ENCODE peak calls at places on chromosomes 12 and 14, in eight cellular contexts. One of them, this sample, is unnamed.

GRCh38 chr12:32820376-32820931 is 64.8 kb upstream of the YARS2 start:
- DNase-seq in esophagus squamous epithelium: no peak
- DNase-seq in sigmoid colon: no peak
- DNase-seq in Peyer's patch: no peak
- DNase-seq in cardiac muscle cell: no peak
- DNase-seq in fibroblast of pulmonary artery: no peak
- DNase-seq in HCT116: no peak
- DNase-seq in cardiac fibroblast: no peak
- DNase-seq in this sample: no peak

GRCh38 chr12:112025808-112026375 is 12.7 kb downstream of the ERP29 start:
- DNase-seq in esophagus squamous epithelium: no peak
- DNase-seq in sigmoid colon: no peak
- DNase-seq in Peyer's patch: no peak
- DNase-seq in cardiac muscle cell: no peak
- DNase-seq in fibroblast of pulmonary artery: peak; percentile 18
- DNase-seq in HCT116: no peak
- DNase-seq in cardiac fibroblast: peak; percentile 7
- DNase-seq in this sample: no peak

GRCh38 chr14:67529947-67530935 is 2.8 kb upstream of the PLEKHH1 start:
- DNase-seq in esophagus squamous epithelium: no peak
- DNase-seq in sigmoid colon: no peak
- DNase-seq in Peyer's patch: no peak
- DNase-seq in cardiac muscle cell: no peak
- DNase-seq in fibroblast of pulmonary artery: no peak
- DNase-seq in HCT116: no peak
- DNase-seq in cardiac fibroblast: no peak
- DNase-seq in this sample: no peak

GRCh38 chr14:53978194-53978593 is 21.6 kb upstream of the BMP4 start:
- DNase-seq in esophagus squamous epithelium: no peak
- DNase-seq in sigmoid colon: no peak
- DNase-seq in Peyer's patch: no peak
- DNase-seq in cardiac muscle cell: no peak
- DNase-seq in fibroblast of pulmonary artery: no peak
- DNase-seq in HCT116: no peak
- DNase-seq in cardiac fibroblast: no peak
- DNase-seq in this sample: no peak

GRCh38 chr12:115522010-115522409 is 755.5 kb downstream of the MED13L start:
- DNase-seq in esophagus squamous epithelium: no peak
- DNase-seq in sigmoid colon: no peak
- DNase-seq in Peyer's patch: no peak
- DNase-seq in cardiac muscle cell: no peak
- DNase-seq in fibroblast of pulmonary artery: no peak
- DNase-seq in HCT116: no peak
- DNase-seq in cardiac fibroblast: no peak
- DNase-seq in this sample: no peak

GRCh38 chr14:88026890-88027289 is 22.0 kb downstream of the GPR65 start:
- DNase-seq in esophagus squamous epithelium: no peak
- DNase-seq in sigmoid colon: no peak
- DNase-seq in Peyer's patch: no peak
- DNase-seq in cardiac muscle cell: no peak
- DNase-seq in fibroblast of pulmonary artery: no peak
- DNase-seq in HCT116: no peak
- DNase-seq in cardiac fibroblast: no peak
- DNase-seq in this sample: no peak

GRCh38 chr14:104923596-104924420 is 871 bp upstream of the PLD4 start:
- DNase-seq in esophagus squamous epithelium: no peak
- DNase-seq in sigmoid colon: no peak
- DNase-seq in Peyer's patch: no peak
- DNase-seq in cardiac muscle cell: no peak
- DNase-seq in fibroblast of pulmonary artery: no peak
- DNase-seq in HCT116: no peak
- DNase-seq in cardiac fibroblast: no peak
- DNase-seq in this sample: no peak

GRCh38 chr12:5588231-5588995 is 156.5 kb downstream of the NTF3 start:
- DNase-seq in esophagus squamous epithelium: no peak
- DNase-seq in sigmoid colon: no peak
- DNase-seq in Peyer's patch: no peak
- DNase-seq in cardiac muscle cell: no peak
- DNase-seq in fibroblast of pulmonary artery: peak; percentile 17
- DNase-seq in HCT116: no peak
- DNase-seq in cardiac fibroblast: no peak
- DNase-seq in this sample: no peak

GRCh38 chr14:58455593-58456265 is 28.2 kb downstream of the KIAA0586 start:
- DNase-seq in esophagus squamous epithelium: no peak
- DNase-seq in sigmoid colon: no peak
- DNase-seq in Peyer's patch: no peak
- DNase-seq in cardiac muscle cell: no peak
- DNase-seq in fibroblast of pulmonary artery: no peak
- DNase-seq in HCT116: no peak
- DNase-seq in cardiac fibroblast: peak; percentile 18
- DNase-seq in this sample: no peak

GRCh38 chr12:96862326-96862725 is 44.7 kb upstream of the NEDD1 start:
- DNase-seq in esophagus squamous epithelium: no peak
- DNase-seq in sigmoid colon: no peak
- DNase-seq in Peyer's patch: no peak
- DNase-seq in cardiac muscle cell: no peak
- DNase-seq in fibroblast of pulmonary artery: no peak
- DNase-seq in HCT116: no peak
- DNase-seq in cardiac fibroblast: no peak
- DNase-seq in this sample: no peak

GRCh38 chr12:105040476-105040875 is 43.8 kb downstream of the ALDH1L2 start:
- DNase-seq in esophagus squamous epithelium: no peak
- DNase-seq in sigmoid colon: no peak
- DNase-seq in Peyer's patch: no peak
- DNase-seq in cardiac muscle cell: no peak
- DNase-seq in fibroblast of pulmonary artery: no peak
- DNase-seq in HCT116: no peak
- DNase-seq in cardiac fibroblast: no peak
- DNase-seq in this sample: no peak

GRCh38 chr14:71061458-71061857 is 154.2 kb downstream of the PCNX1 start:
- DNase-seq in esophagus squamous epithelium: no peak
- DNase-seq in sigmoid colon: no peak
- DNase-seq in Peyer's patch: no peak
- DNase-seq in cardiac muscle cell: no peak
- DNase-seq in fibroblast of pulmonary artery: peak; percentile 33
- DNase-seq in HCT116: no peak
- DNase-seq in cardiac fibroblast: peak; percentile 59
- DNase-seq in this sample: no peak

GRCh38 chr14:104445086-104445485 is 134.5 kb upstream of the C14orf180 start:
- DNase-seq in esophagus squamous epithelium: no peak
- DNase-seq in sigmoid colon: no peak
- DNase-seq in Peyer's patch: no peak
- DNase-seq in cardiac muscle cell: no peak
- DNase-seq in fibroblast of pulmonary artery: no peak
- DNase-seq in HCT116: no peak
- DNase-seq in cardiac fibroblast: no peak
- DNase-seq in this sample: no peak

GRCh38 chr14:100160534-100160916 is 1.1 kb upstream of the DEGS2 start:
- DNase-seq in esophagus squamous epithelium: no peak
- DNase-seq in sigmoid colon: no peak
- DNase-seq in Peyer's patch: no peak
- DNase-seq in cardiac muscle cell: no peak
- DNase-seq in fibroblast of pulmonary artery: no peak
- DNase-seq in HCT116: no peak
- DNase-seq in cardiac fibroblast: no peak
- DNase-seq in this sample: no peak

GRCh38 chr14:100165825-100166520 is 6.5 kb upstream of the DEGS2 start:
- DNase-seq in esophagus squamous epithelium: no peak
- DNase-seq in sigmoid colon: no peak
- DNase-seq in Peyer's patch: peak; percentile 43
- DNase-seq in cardiac muscle cell: no peak
- DNase-seq in fibroblast of pulmonary artery: no peak
- DNase-seq in HCT116: no peak
- DNase-seq in cardiac fibroblast: no peak
- DNase-seq in this sample: no peak

GRCh38 chr14:100168515-100168914 is 9.1 kb upstream of the DEGS2 start:
- DNase-seq in esophagus squamous epithelium: no peak
- DNase-seq in sigmoid colon: no peak
- DNase-seq in Peyer's patch: no peak
- DNase-seq in cardiac muscle cell: no peak
- DNase-seq in fibroblast of pulmonary artery: no peak
- DNase-seq in HCT116: no peak
- DNase-seq in cardiac fibroblast: no peak
- DNase-seq in this sample: no peak

GRCh38 chr14:100164808-100165207 is 5.4 kb upstream of the DEGS2 start:
- DNase-seq in esophagus squamous epithelium: no peak
- DNase-seq in sigmoid colon: no peak
- DNase-seq in Peyer's patch: no peak
- DNase-seq in cardiac muscle cell: no peak
- DNase-seq in fibroblast of pulmonary artery: no peak
- DNase-seq in HCT116: no peak
- DNase-seq in cardiac fibroblast: no peak
- DNase-seq in this sample: no peak

DNA sequence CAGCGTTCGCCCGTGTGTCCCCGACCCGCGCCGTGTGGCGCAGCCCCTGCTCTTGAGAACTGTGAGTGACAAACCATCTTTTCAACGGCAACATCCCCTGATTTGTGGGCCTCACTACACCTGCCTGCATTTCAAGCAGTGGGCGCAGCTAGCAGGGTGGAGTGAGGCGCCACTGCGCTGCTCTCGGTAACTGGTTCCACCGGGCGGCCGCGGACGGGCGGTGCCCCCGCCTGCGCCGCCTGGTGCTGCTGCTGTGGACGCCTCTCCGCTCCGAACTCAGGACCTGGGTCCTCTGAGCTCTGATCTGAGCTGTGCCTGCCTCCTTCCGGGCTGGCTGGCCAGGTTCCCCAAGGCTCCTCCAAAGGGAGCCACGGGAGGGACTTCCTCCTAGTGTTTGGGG is 5.9 kb upstream of the DEGS2 start:
- DNase-seq in esophagus squamous epithelium: no peak
- DNase-seq in sigmoid colon: no peak
- DNase-seq in Peyer's patch: peak; percentile 74
- DNase-seq in cardiac muscle cell: peak; percentile 24
- DNase-seq in fibroblast of pulmonary artery: no peak
- DNase-seq in HCT116: no peak
- DNase-seq in cardiac fibroblast: no peak
- DNase-seq in this sample: no peak
- H3K4me3 ChIP-seq in esophagus squamous epithelium: peak overlapping the region; percentile 40
- H3K4me3 ChIP-seq in sigmoid colon: no peak overlapping the region
- H3K4me3 ChIP-seq in Peyer's patch: no peak overlapping the region
- H3K4me3 ChIP-seq in cardiac muscle cell: no peak overlapping the region
- H3K4me3 ChIP-seq in fibroblast of pulmonary artery: no peak overlapping the region
- H3K4me3 ChIP-seq in HCT116: no peak overlapping the region
- H3K4me3 ChIP-seq in cardiac fibroblast: no peak overlapping the region
- H3K4me3 ChIP-seq in this sample: no peak overlapping the region

GRCh38 chr14:93788307-93788556 is at the start of gene PRIMA1:
- DNase-seq in esophagus squamous epithelium: no peak
- DNase-seq in sigmoid colon: no peak
- DNase-seq in Peyer's patch: no peak
- DNase-seq in cardiac muscle cell: no peak
- DNase-seq in fibroblast of pulmonary artery: no peak
- DNase-seq in HCT116: no peak
- DNase-seq in cardiac fibroblast: no peak
- DNase-seq in this sample: no peak
- H3K4me3 ChIP-seq in esophagus squamous epithelium: peak within 1 kb of the TSS; percentile 63
- H3K4me3 ChIP-seq in sigmoid colon: peak within 1 kb of the TSS; percentile 70
- H3K4me3 ChIP-seq in Peyer's patch: peak within 1 kb of the TSS; percentile 45
- H3K4me3 ChIP-seq in cardiac muscle cell: peak within 1 kb of the TSS; percentile 37
- H3K4me3 ChIP-seq in fibroblast of pulmonary artery: no peak within 1 kb of the TSS
- H3K4me3 ChIP-seq in HCT116: peak within 1 kb of the TSS; percentile 39
- H3K4me3 ChIP-seq in cardiac fibroblast: no peak within 1 kb of the TSS
- H3K4me3 ChIP-seq in this sample: no peak within 1 kb of the TSS

GRCh38 chr14:100033347-100034052 is 31.7 kb upstream of the EVL start:
- DNase-seq in esophagus squamous epithelium: no peak
- DNase-seq in sigmoid colon: no peak
- DNase-seq in Peyer's patch: no peak
- DNase-seq in cardiac muscle cell: no peak
- DNase-seq in fibroblast of pulmonary artery: no peak
- DNase-seq in HCT116: no peak
- DNase-seq in cardiac fibroblast: peak; percentile 76
- DNase-seq in this sample: no peak

GRCh38 chr14:100032749-100033148 is 32.5 kb upstream of the EVL start:
- DNase-seq in esophagus squamous epithelium: no peak
- DNase-seq in sigmoid colon: no peak
- DNase-seq in Peyer's patch: no peak
- DNase-seq in cardiac muscle cell: no peak
- DNase-seq in fibroblast of pulmonary artery: no peak
- DNase-seq in HCT116: no peak
- DNase-seq in cardiac fibroblast: no peak
- DNase-seq in this sample: no peak

GRCh38 chr14:100028990-100029677 is 36.1 kb upstream of the EVL start:
- DNase-seq in esophagus squamous epithelium: no peak
- DNase-seq in sigmoid colon: no peak
- DNase-seq in Peyer's patch: no peak
- DNase-seq in cardiac muscle cell: no peak
- DNase-seq in fibroblast of pulmonary artery: peak; percentile 32
- DNase-seq in HCT116: no peak
- DNase-seq in cardiac fibroblast: peak; percentile 58
- DNase-seq in this sample: no peak

GRCh38 chr14:100030441-100031153 is 34.6 kb upstream of the EVL start:
- DNase-seq in esophagus squamous epithelium: no peak
- DNase-seq in sigmoid colon: no peak
- DNase-seq in Peyer's patch: no peak
- DNase-seq in cardiac muscle cell: no peak
- DNase-seq in fibroblast of pulmonary artery: peak; percentile 88
- DNase-seq in HCT116: no peak
- DNase-seq in cardiac fibroblast: peak; percentile 94
- DNase-seq in this sample: peak; percentile 85

DNA sequence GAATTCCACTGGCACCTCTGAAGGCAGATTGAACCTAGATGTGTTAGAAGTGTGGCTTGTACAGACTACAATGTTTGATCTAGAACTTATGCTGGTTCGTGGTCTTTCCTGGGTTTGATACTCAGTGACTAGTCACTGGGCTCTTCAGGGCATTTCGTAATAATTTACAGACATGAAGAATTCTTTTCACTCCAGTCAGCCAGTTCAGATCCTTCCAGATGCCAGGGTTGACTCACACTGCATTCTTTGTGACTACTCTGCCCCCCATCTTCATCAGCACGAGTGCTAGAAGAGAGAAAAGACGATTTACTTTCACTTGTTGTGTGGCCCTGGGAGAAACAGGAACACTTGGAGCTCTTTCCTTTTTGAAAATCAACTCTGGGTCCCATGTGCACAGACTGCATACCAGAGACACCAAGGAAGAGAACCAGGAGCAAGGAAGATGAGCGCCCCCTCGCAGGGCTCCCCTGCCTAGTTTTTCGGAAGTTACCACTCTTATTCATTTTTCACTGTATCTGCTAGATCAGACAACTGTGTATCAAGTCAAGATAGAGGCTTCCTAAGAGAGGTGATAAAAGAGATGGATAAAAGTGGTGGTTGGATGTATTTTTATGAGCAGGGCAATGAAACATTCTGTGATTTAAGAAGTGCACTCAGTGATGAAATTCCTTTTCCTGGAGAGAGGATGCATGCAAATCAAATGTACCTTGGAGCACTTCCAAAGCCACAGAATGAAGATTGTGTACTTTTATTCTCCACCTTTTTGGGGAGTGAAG is 33.5 kb upstream of the EVL start:
- DNase-seq in esophagus squamous epithelium: no peak
- DNase-seq in sigmoid colon: peak; percentile 80
- DNase-seq in Peyer's patch: no peak
- DNase-seq in cardiac muscle cell: no peak
- DNase-seq in fibroblast of pulmonary artery: peak; percentile 98
- DNase-seq in HCT116: peak; percentile 71
- DNase-seq in cardiac fibroblast: peak; percentile 99
- DNase-seq in this sample: peak; percentile 96
- H3K4me3 ChIP-seq in esophagus squamous epithelium: peak overlapping the region; percentile 26
- H3K4me3 ChIP-seq in sigmoid colon: no peak overlapping the region
- H3K4me3 ChIP-seq in Peyer's patch: no peak overlapping the region
- H3K4me3 ChIP-seq in cardiac muscle cell: no peak overlapping the region
- H3K4me3 ChIP-seq in fibroblast of pulmonary artery: peak overlapping the region; percentile 56
- H3K4me3 ChIP-seq in HCT116: peak overlapping the region; percentile 37
- H3K4me3 ChIP-seq in cardiac fibroblast: peak overlapping the region; percentile 47
- H3K4me3 ChIP-seq in this sample: peak overlapping the region; percentile 39

GRCh38 chr12:110165540-110166159 is 41.5 kb downstream of the IFT81 start:
- DNase-seq in esophagus squamous epithelium: no peak
- DNase-seq in sigmoid colon: no peak
- DNase-seq in Peyer's patch: no peak
- DNase-seq in cardiac muscle cell: peak; percentile 9
- DNase-seq in fibroblast of pulmonary artery: no peak
- DNase-seq in HCT116: no peak
- DNase-seq in cardiac fibroblast: no peak
- DNase-seq in this sample: no peak
- H3K4me3 ChIP-seq in esophagus squamous epithelium: no peak overlapping the region
- H3K4me3 ChIP-seq in sigmoid colon: no peak overlapping the region
- H3K4me3 ChIP-seq in Peyer's patch: no peak overlapping the region
- H3K4me3 ChIP-seq in cardiac muscle cell: no peak overlapping the region
- H3K4me3 ChIP-seq in fibroblast of pulmonary artery: no peak overlapping the region
- H3K4me3 ChIP-seq in HCT116: no peak overlapping the region
- H3K4me3 ChIP-seq in cardiac fibroblast: no peak overlapping the region
- H3K4me3 ChIP-seq in this sample: no peak overlapping the region

This sample was measured in skeletal muscle cell.